ENCODE peak calls at places on chromosomes 7 and 10, in five cellular contexts. One of them, this sample, is unnamed.

GRCh38 chr7:96786261-96786997 is 76.8 kb upstream of the SEM1 start:
- DNase-seq in heart left ventricle: peak; percentile 42
- DNase-seq in body of pancreas: no peak
- DNase-seq in Peyer's patch: no peak
- DNase-seq in endothelial cell of umbilical vein: peak; percentile 6
- DNase-seq in this sample: no peak

GRCh38 chr7:26614503-26614902 is 249.9 kb downstream of the SKAP2 start:
- DNase-seq in heart left ventricle: no peak
- DNase-seq in body of pancreas: no peak
- DNase-seq in Peyer's patch: no peak
- DNase-seq in endothelial cell of umbilical vein: no peak
- DNase-seq in this sample: no peak

GRCh38 chr10:51074238-51075028 is at the start of gene PRKG1:
- DNase-seq in heart left ventricle: peak; percentile 85
- DNase-seq in body of pancreas: peak; percentile 81
- DNase-seq in Peyer's patch: peak; percentile 70
- DNase-seq in endothelial cell of umbilical vein: peak; percentile 66
- DNase-seq in this sample: peak; percentile 79

GRCh38 chr10:28077889-28078288 is 79.0 kb upstream of the ODAD2 start:
- DNase-seq in heart left ventricle: no peak
- DNase-seq in body of pancreas: no peak
- DNase-seq in Peyer's patch: no peak
- DNase-seq in endothelial cell of umbilical vein: no peak
- DNase-seq in this sample: no peak

GRCh38 chr10:87861953-87862643 is 1.2 kb downstream of the KLLN start:
- DNase-seq in heart left ventricle: peak; percentile 98
- DNase-seq in body of pancreas: peak; percentile 98
- DNase-seq in Peyer's patch: peak; percentile 98
- DNase-seq in endothelial cell of umbilical vein: peak; percentile 93
- DNase-seq in this sample: peak; percentile 99

GRCh38 chr10:10515479-10516204 is 502.0 kb upstream of the CELF2 start:
- DNase-seq in heart left ventricle: no peak
- DNase-seq in body of pancreas: no peak
- DNase-seq in Peyer's patch: no peak
- DNase-seq in endothelial cell of umbilical vein: no peak
- DNase-seq in this sample: no peak

GRCh38 chr10:19719320-19719719 is 96.9 kb upstream of the PLXDC2 start:
- DNase-seq in heart left ventricle: no peak
- DNase-seq in body of pancreas: no peak
- DNase-seq in Peyer's patch: no peak
- DNase-seq in endothelial cell of umbilical vein: no peak
- DNase-seq in this sample: no peak

GRCh38 chr7:132359746-132360145 is 216.5 kb downstream of the PLXNA4 start:
- DNase-seq in heart left ventricle: no peak
- DNase-seq in body of pancreas: no peak
- DNase-seq in Peyer's patch: no peak
- DNase-seq in endothelial cell of umbilical vein: no peak
- DNase-seq in this sample: no peak

GRCh38 chr10:69869291-69869841 is 67.7 kb downstream of the COL13A1 start:
- DNase-seq in heart left ventricle: no peak
- DNase-seq in body of pancreas: peak; percentile 24
- DNase-seq in Peyer's patch: peak; percentile 72
- DNase-seq in endothelial cell of umbilical vein: peak; percentile 46
- DNase-seq in this sample: no peak

GRCh38 chr7:55469271-55469681 is 103.0 kb downstream of the VOPP1 start:
- DNase-seq in heart left ventricle: no peak
- DNase-seq in body of pancreas: no peak
- DNase-seq in Peyer's patch: no peak
- DNase-seq in endothelial cell of umbilical vein: no peak
- DNase-seq in this sample: no peak

GRCh38 chr7:151657173-151657572 is 137.5 kb upstream of the RHEB start:
- DNase-seq in heart left ventricle: peak; percentile 46
- DNase-seq in body of pancreas: no peak
- DNase-seq in Peyer's patch: no peak
- DNase-seq in endothelial cell of umbilical vein: no peak
- DNase-seq in this sample: no peak

GRCh38 chr7:103949374-103949773 is 40.1 kb downstream of the RELN start:
- DNase-seq in heart left ventricle: no peak
- DNase-seq in body of pancreas: no peak
- DNase-seq in Peyer's patch: no peak
- DNase-seq in endothelial cell of umbilical vein: no peak
- DNase-seq in this sample: no peak

GRCh38 chr7:29084832-29085231 is 61.5 kb downstream of the CPVL start:
- DNase-seq in heart left ventricle: no peak
- DNase-seq in body of pancreas: no peak
- DNase-seq in Peyer's patch: no peak
- DNase-seq in endothelial cell of umbilical vein: no peak
- DNase-seq in this sample: no peak

GRCh38 chr7:145729701-145730100 is 386.9 kb upstream of the CNTNAP2 start:
- DNase-seq in heart left ventricle: no peak
- DNase-seq in body of pancreas: no peak
- DNase-seq in Peyer's patch: no peak
- DNase-seq in endothelial cell of umbilical vein: no peak
- DNase-seq in this sample: no peak

GRCh38 chr10:96683065-96683464 is 37.2 kb downstream of the PIK3AP1 start:
- DNase-seq in heart left ventricle: no peak
- DNase-seq in body of pancreas: no peak
- DNase-seq in Peyer's patch: no peak
- DNase-seq in endothelial cell of umbilical vein: no peak
- DNase-seq in this sample: no peak

GRCh38 chr7:111931016-111931517 is 275.1 kb downstream of the DOCK4 start:
- DNase-seq in heart left ventricle: no peak
- DNase-seq in body of pancreas: no peak
- DNase-seq in Peyer's patch: no peak
- DNase-seq in endothelial cell of umbilical vein: peak; percentile 65
- DNase-seq in this sample: no peak

GRCh38 chr10:65846949-65847348 is 1078.9 kb upstream of the LRRTM3 start:
- DNase-seq in heart left ventricle: no peak
- DNase-seq in body of pancreas: no peak
- DNase-seq in Peyer's patch: no peak
- DNase-seq in endothelial cell of umbilical vein: no peak
- DNase-seq in this sample: no peak

GRCh38 chr10:77116904-77117303 is 520.7 kb downstream of the KCNMA1 start:
- DNase-seq in heart left ventricle: no peak
- DNase-seq in body of pancreas: no peak
- DNase-seq in Peyer's patch: no peak
- DNase-seq in endothelial cell of umbilical vein: no peak
- DNase-seq in this sample: no peak

GRCh38 chr7:114085313-114085591 is 166.4 kb upstream of the PPP1R3A start:
- DNase-seq in heart left ventricle: no peak
- DNase-seq in body of pancreas: no peak
- DNase-seq in Peyer's patch: no peak
- DNase-seq in endothelial cell of umbilical vein: no peak
- DNase-seq in this sample: no peak

GRCh38 chr10:30026578-30026977 is 32.8 kb downstream of the JCAD start:
- DNase-seq in heart left ventricle: no peak
- DNase-seq in body of pancreas: no peak
- DNase-seq in Peyer's patch: no peak
- DNase-seq in endothelial cell of umbilical vein: no peak
- DNase-seq in this sample: peak; percentile 82

GRCh38 chr10:71970331-71970730 is 6.1 kb downstream of the CHST3 start:
- DNase-seq in heart left ventricle: no peak
- DNase-seq in body of pancreas: peak; percentile 40
- DNase-seq in Peyer's patch: no peak
- DNase-seq in endothelial cell of umbilical vein: no peak
- DNase-seq in this sample: peak; percentile 51
- TF ChIP-seq POLR2A in heart left ventricle: no peak
- TF ChIP-seq POLR2A in body of pancreas: no peak
- TF ChIP-seq POLR2A in Peyer's patch: no peak
- TF ChIP-seq POLR2A in endothelial cell of umbilical vein: no peak
- TF ChIP-seq POLR2A in this sample: no peak

GRCh38 chr10:107031981-107032699 is 132.4 kb downstream of the SORCS1 start:
- DNase-seq in heart left ventricle: no peak
- DNase-seq in body of pancreas: no peak
- DNase-seq in Peyer's patch: no peak
- DNase-seq in endothelial cell of umbilical vein: no peak
- DNase-seq in this sample: no peak
- H3K9me3 ChIP-seq in heart left ventricle: no peaks in the 10 kb centered on the region
- H3K9me3 ChIP-seq in body of pancreas: no peaks in the 10 kb centered on the region
- H3K9me3 ChIP-seq in Peyer's patch: no peaks in the 10 kb centered on the region
- H3K9me3 ChIP-seq in endothelial cell of umbilical vein: peaks cover 6% of the 10 kb centered on the region
- H3K9me3 ChIP-seq in this sample: no peaks in the 10 kb centered on the region

DNA sequence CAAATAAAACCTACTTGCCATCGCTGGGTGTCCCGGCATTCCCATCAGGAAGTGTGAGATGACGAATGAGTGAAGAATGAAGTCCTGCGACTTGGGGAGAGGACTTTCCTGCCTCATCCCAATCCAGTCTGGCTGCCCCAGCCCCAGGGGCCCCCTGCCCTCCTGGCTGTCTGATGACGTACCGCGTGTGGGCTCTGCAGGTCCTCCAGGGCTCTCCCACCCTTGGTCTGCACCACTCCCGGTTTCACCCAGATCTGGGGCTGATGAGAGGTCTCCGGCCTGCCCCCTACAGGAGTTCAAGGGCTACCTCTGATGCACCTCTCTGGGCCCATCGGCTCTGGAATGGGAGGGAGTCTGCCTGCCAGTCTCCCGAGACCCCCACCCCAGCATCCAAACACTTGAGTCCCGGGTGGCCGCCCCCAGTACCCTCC is 9.8 kb downstream of the ATP6V1F start:
- DNase-seq in heart left ventricle: no peak
- DNase-seq in body of pancreas: no peak
- DNase-seq in Peyer's patch: no peak
- DNase-seq in endothelial cell of umbilical vein: no peak
- DNase-seq in this sample: no peak
- TF ChIP-seq CTCF in heart left ventricle: no peak
- TF ChIP-seq CTCF in body of pancreas: no peak
- TF ChIP-seq CTCF in Peyer's patch: no peak
- TF ChIP-seq CTCF in endothelial cell of umbilical vein: no peak
- TF ChIP-seq CTCF in this sample: no peak

GRCh38 chr7:42911482-42912447 is at the start of gene C7orf25:
- DNase-seq in heart left ventricle: peak; percentile 98
- DNase-seq in body of pancreas: peak; percentile 96
- DNase-seq in Peyer's patch: peak; percentile 99
- DNase-seq in endothelial cell of umbilical vein: peak; percentile 95
- DNase-seq in this sample: peak; percentile 100
- TF ChIP-seq POLR2A in heart left ventricle: peak; percentile 69
- TF ChIP-seq POLR2A in body of pancreas: peak; percentile 66
- TF ChIP-seq POLR2A in Peyer's patch: peak; percentile 31
- TF ChIP-seq POLR2A in endothelial cell of umbilical vein: peak; percentile 60
- TF ChIP-seq POLR2A in this sample: no peak

GRCh38 chr7:67847063-67847798 is 850.6 kb downstream of the TYW1 start:
- DNase-seq in heart left ventricle: no peak
- DNase-seq in body of pancreas: no peak
- DNase-seq in Peyer's patch: no peak
- DNase-seq in endothelial cell of umbilical vein: no peak
- DNase-seq in this sample: no peak

GRCh38 chr7:67841896-67842295 is 845.3 kb downstream of the TYW1 start:
- DNase-seq in heart left ventricle: no peak
- DNase-seq in body of pancreas: no peak
- DNase-seq in Peyer's patch: no peak
- DNase-seq in endothelial cell of umbilical vein: no peak
- DNase-seq in this sample: no peak

GRCh38 chr7:67843615-67844014 is 847.0 kb downstream of the TYW1 start:
- DNase-seq in heart left ventricle: no peak
- DNase-seq in body of pancreas: no peak
- DNase-seq in Peyer's patch: no peak
- DNase-seq in endothelial cell of umbilical vein: no peak
- DNase-seq in this sample: no peak

GRCh38 chr7:67843001-67843400 is 846.4 kb downstream of the TYW1 start:
- DNase-seq in heart left ventricle: no peak
- DNase-seq in body of pancreas: no peak
- DNase-seq in Peyer's patch: no peak
- DNase-seq in endothelial cell of umbilical vein: no peak
- DNase-seq in this sample: no peak

DNA sequence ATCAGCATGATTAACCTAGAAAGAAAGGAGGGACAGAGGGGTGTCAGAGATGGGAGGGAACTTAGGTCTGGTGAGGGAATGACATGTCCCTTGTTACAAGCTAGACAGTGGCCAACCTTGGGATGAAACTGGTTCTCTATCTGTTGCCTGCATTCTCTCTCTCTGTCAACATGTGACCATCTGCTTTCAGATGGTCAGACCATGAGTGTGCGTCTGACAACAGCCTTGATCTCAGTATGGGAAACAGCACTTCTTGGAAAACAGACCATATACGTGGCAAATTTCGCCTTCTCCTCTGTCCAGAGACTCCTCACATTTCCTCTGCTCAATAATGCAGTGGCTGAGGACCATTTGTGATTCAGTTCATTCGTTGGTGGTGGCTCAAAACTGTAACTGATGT is 845.9 kb downstream of the TYW1 start:
- DNase-seq in heart left ventricle: no peak
- DNase-seq in body of pancreas: no peak
- DNase-seq in Peyer's patch: no peak
- DNase-seq in endothelial cell of umbilical vein: no peak
- DNase-seq in this sample: no peak
- H3K9me3 ChIP-seq in heart left ventricle: peaks cover 5% of the 10 kb centered on the region
- H3K9me3 ChIP-seq in body of pancreas: peaks cover 4% of the 10 kb centered on the region
- H3K9me3 ChIP-seq in Peyer's patch: no peaks in the 10 kb centered on the region
- H3K9me3 ChIP-seq in endothelial cell of umbilical vein: no peaks in the 10 kb centered on the region
- H3K9me3 ChIP-seq in this sample: peaks cover 33% of the 10 kb centered on the region